ENCODE peak calls at places on chromosomes 2 and 18, in nine cellular contexts. X is neural progenitor cell; B is CD8-positive, alpha-beta T cell; Q is tibial artery; Z is CD8-positive, alpha-beta memory T cell; L is upper lobe of right lung; D is heart left ventricle; M is GM23248; R is tibial nerve. S is an unnamed sample.

GRCh38 chr18:74457043-74457742 is at the start of gene DIPK1C:
- DNase-seq in X (peak; percentile 69), B (no peak), Q (no peak), Z (peak; percentile 22), L (no peak), D (peak; percentile 41), M (peak; percentile 24), R (no peak), S (no peak)

GRCh38 chr2:44040365-44040764 is 44.6 kb upstream of the LRPPRC start:
- DNase-seq in X (no peak), B (no peak), Q (no peak), Z (no peak), L (no peak), D (no peak), M (no peak), R (no peak), S (no peak)

GRCh38 chr2:201842131-201842530 is 35.8 kb downstream of the CDK15 start:
- DNase-seq in X (no peak), B (no peak), Q (no peak), Z (no peak), L (no peak), D (no peak), M (no peak), R (no peak), S (no peak)

GRCh38 chr2:43051316-43051715 is 175.1 kb downstream of the ZFP36L2 start:
- DNase-seq in X (no peak), B (no peak), Q (no peak), Z (peak; percentile 30), L (peak; percentile 48), D (no peak), M (peak; percentile 55), R (no peak), S (no peak)

GRCh38 chr2:584863-585823 is 92.1 kb downstream of the TMEM18 start:
- DNase-seq in X (peak; percentile 16), B (peak; percentile 7), Q (no peak), Z (peak; percentile 59), L (no peak), D (no peak), M (no peak), R (no peak), S (peak; percentile 11)

GRCh38 chr2:170928036-170928823 is 823 bp upstream of the GORASP2 start:
- DNase-seq in X (peak; percentile 31), B (no peak), Q (no peak), Z (no peak), L (no peak), D (no peak), M (no peak), R (no peak), S (no peak)

GRCh38 chr2:67389286-67389685 is 7.8 kb upstream of the ETAA1 start:
- DNase-seq in X (no peak), B (no peak), Q (no peak), Z (no peak), L (no peak), D (no peak), M (peak; percentile 66), R (no peak), S (no peak)

GRCh38 chr2:15471606-15472005 is 89.5 kb downstream of the NBAS start:
- DNase-seq in X (no peak), B (no peak), Q (no peak), Z (no peak), L (no peak), D (no peak), M (no peak), R (no peak), S (no peak)

GRCh38 chr2:59567115-59567514 is 986.3 kb downstream of the BCL11A start:
- DNase-seq in X (no peak), B (no peak), Q (no peak), Z (no peak), L (no peak), D (no peak), M (no peak), R (no peak), S (no peak)

DNA sequence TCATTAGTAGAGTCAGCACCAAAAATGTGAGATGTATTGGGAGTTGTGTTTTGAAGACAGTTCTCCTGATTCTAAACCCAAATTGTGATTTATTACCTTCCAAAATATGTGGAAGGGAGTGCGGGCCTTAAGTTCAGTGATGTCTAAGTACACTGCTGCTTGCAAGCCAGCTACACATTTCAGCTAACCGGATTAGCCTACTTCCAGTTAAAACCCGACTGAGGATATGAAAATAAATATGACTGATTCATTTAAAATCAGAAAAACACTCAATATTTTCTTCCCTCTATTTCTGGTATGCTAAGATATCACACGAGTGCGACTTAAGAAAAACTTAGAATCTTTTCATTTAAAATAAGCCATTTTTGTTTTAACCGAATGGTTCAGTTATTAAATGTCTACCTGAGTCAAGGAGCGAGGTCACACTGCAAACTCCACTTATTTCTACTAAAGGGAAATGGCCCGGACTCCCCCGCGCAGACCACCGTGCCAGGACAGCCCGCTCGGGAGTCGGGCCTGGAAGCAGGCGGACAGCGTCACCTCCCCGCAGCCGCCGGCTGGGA is 811 bp downstream of the FHL2 start:
- DNase-seq in X (no peak), B (no peak), Q (no peak), Z (no peak), L (no peak), D (no peak), M (peak; percentile 68), R (no peak), S (peak; percentile 24)
- H3K4me3 ChIP-seq in X (peak overlapping the region; percentile 75), B (peak overlapping the region; percentile 88), Q (peak overlapping the region; percentile 83), Z (peak overlapping the region; percentile 74), L (peak overlapping the region; percentile 56), D (peak overlapping the region; percentile 70), M (peak overlapping the region; percentile 100), R (peak overlapping the region; percentile 68), S (peak overlapping the region; percentile 93)

GRCh38 chr18:43471873-43472272 is 194.6 kb upstream of the SYT4 start:
- DNase-seq in X (no peak), B (no peak), Q (no peak), Z (no peak), L (no peak), D (no peak), M (no peak), R (no peak), S (no peak)
- H3K4me1 ChIP-seq in X (no peaks in the 10 kb centered on the region), B (no peaks in the 10 kb centered on the region), Q (no peaks in the 10 kb centered on the region), Z (no peaks in the 10 kb centered on the region), L (no peaks in the 10 kb centered on the region), D (no peaks in the 10 kb centered on the region), M (no peaks in the 10 kb centered on the region), R (no peaks in the 10 kb centered on the region), S (no peaks in the 10 kb centered on the region)

GRCh38 chr2:75562513-75562864 is 1.8 kb upstream of the EVA1A start:
- DNase-seq in X (no peak), B (no peak), Q (no peak), Z (no peak), L (no peak), D (no peak), M (no peak), R (no peak), S (no peak)

GRCh38 chr2:75561566-75562512 is 1.1 kb upstream of the EVA1A start:
- DNase-seq in X (no peak), B (no peak), Q (no peak), Z (no peak), L (no peak), D (no peak), M (peak; percentile 74), R (no peak), S (no peak)

GRCh38 chr2:75559633-75560021 is 1.1 kb downstream of the EVA1A start:
- DNase-seq in X (no peak), B (no peak), Q (no peak), Z (no peak), L (no peak), D (no peak), M (no peak), R (no peak), S (no peak)

GRCh38 chr2:75560022-75560767 is 544 bp downstream of the EVA1A start:
- DNase-seq in X (peak; percentile 60), B (no peak), Q (no peak), Z (no peak), L (peak; percentile 74), D (no peak), M (peak; percentile 63), R (no peak), S (peak; percentile 60)

GRCh38 chr2:75560768-75561565 is at the start of gene EVA1A:
- DNase-seq in X (peak; percentile 80), B (no peak), Q (no peak), Z (no peak), L (peak; percentile 86), D (peak; percentile 61), M (peak; percentile 88), R (no peak), S (peak; percentile 54)
- H3K4me3 ChIP-seq in X (peak within 1 kb of the TSS; percentile 77), B (peak within 1 kb of the TSS; percentile 35), Q (peak within 1 kb of the TSS; percentile 37), Z (peak within 1 kb of the TSS; percentile 22), L (peak within 1 kb of the TSS; percentile 49), D (peak within 1 kb of the TSS; percentile 70), M (peak within 1 kb of the TSS; percentile 88), R (peak within 1 kb of the TSS; percentile 50), S (peak within 1 kb of the TSS; percentile 57)

GRCh38 chr18:48613589-48613988 is 74.8 kb downstream of the CTIF start:
- DNase-seq in X (no peak), B (no peak), Q (peak; percentile 88), Z (no peak), L (no peak), D (no peak), M (no peak), R (peak; percentile 67), S (no peak)

GRCh38 chr18:48611196-48611595 is 72.4 kb downstream of the CTIF start:
- DNase-seq in X (no peak), B (no peak), Q (no peak), Z (no peak), L (no peak), D (no peak), M (no peak), R (no peak), S (no peak)

GRCh38 chr18:48612511-48612910 is 73.7 kb downstream of the CTIF start:
- DNase-seq in X (no peak), B (no peak), Q (no peak), Z (no peak), L (no peak), D (no peak), M (no peak), R (no peak), S (no peak)

GRCh38 chr18:48612917-48613316 is 74.1 kb downstream of the CTIF start:
- DNase-seq in X (no peak), B (no peak), Q (no peak), Z (no peak), L (no peak), D (no peak), M (no peak), R (no peak), S (no peak)

GRCh38 chr18:48611785-48612480 is 73.1 kb downstream of the CTIF start:
- DNase-seq in X (no peak), B (no peak), Q (no peak), Z (no peak), L (no peak), D (no peak), M (no peak), R (no peak), S (no peak)
- H3K4me1 ChIP-seq in X (peaks cover 24% of the 10 kb centered on the region), B (no peaks in the 10 kb centered on the region), Q (no peaks in the 10 kb centered on the region), Z (no peaks in the 10 kb centered on the region), L (peaks cover 10% of the 10 kb centered on the region), D (peaks cover 31% of the 10 kb centered on the region), M (peaks cover 24% of the 10 kb centered on the region), R (peaks cover 13% of the 10 kb centered on the region), S (no peaks in the 10 kb centered on the region)

GRCh38 chr2:3956892-3957291 is 253.5 kb downstream of the DCDC2C start:
- DNase-seq in X (no peak), B (no peak), Q (no peak), Z (no peak), L (no peak), D (no peak), M (no peak), R (no peak), S (no peak)
- H3K4me3 ChIP-seq in X (no peak overlapping the region), B (no peak overlapping the region), Q (no peak overlapping the region), Z (no peak overlapping the region), L (no peak overlapping the region), D (no peak overlapping the region), M (no peak overlapping the region), R (no peak overlapping the region), S (no peak overlapping the region)